ENCODE peak calls at places on chromosomes 5 and 9, in four cellular contexts. D is fibroblast of mammary gland, X is pancreas, P is neural progenitor cell. B is an unnamed sample.

GRCh38 chr5:39846144-39846543 is 421.4 kb upstream of the DAB2 start:
- DNase-seq in D (no peak), X (no peak), P (no peak), B (no peak)

GRCh38 chr9:86974421-86974820 is 27.1 kb upstream of the GAS1 start:
- DNase-seq in D (peak; percentile 84), X (no peak), P (no peak), B (no peak)

GRCh38 chr5:20335978-20336377 is 348.0 kb upstream of the CDH18 start:
- DNase-seq in D (no peak), X (no peak), P (peak; percentile 3), B (peak; percentile 2)

GRCh38 chr9:132881826-132882225 is 3.1 kb downstream of the SPACA9 start:
- DNase-seq in D (no peak), X (no peak), P (no peak), B (no peak)

GRCh38 chr5:36152324-36153298 is 700 bp downstream of the SKP2 start:
- DNase-seq in D (peak; percentile 28), X (no peak), P (peak; percentile 34), B (peak; percentile 35)

GRCh38 chr5:8184455-8185063 is 315.6 kb downstream of the MTRR start:
- DNase-seq in D (peak; percentile 10), X (peak; percentile 72), P (peak; percentile 70), B (peak; percentile 19)

GRCh38 chr9:130555968-130556367 is 23.4 kb upstream of the FUBP3 start:
- DNase-seq in D (peak; percentile 40), X (no peak), P (no peak), B (peak; percentile 24)

GRCh38 chr9:106481003-106481614 is 381.9 kb upstream of the ZNF462 start:
- DNase-seq in D (peak; percentile 15), X (no peak), P (no peak), B (no peak)

GRCh38 chr9:28024616-28025147 is 451.4 kb upstream of the C9orf72 start:
- DNase-seq in D (no peak), X (no peak), P (no peak), B (no peak)

GRCh38 chr5:139651502-139651862 is 3.3 kb downstream of the CXXC5 start:
- DNase-seq in D (peak; percentile 46), X (no peak), P (peak; percentile 34), B (no peak)

GRCh38 chr9:1708215-1708614 is 306.9 kb upstream of the SMARCA2 start:
- DNase-seq in D (no peak), X (no peak), P (no peak), B (no peak)

GRCh38 chr5:57445715-57446037 is 36.9 kb downstream of the ACTBL2 start:
- DNase-seq in D (peak; percentile 75), X (no peak), P (no peak), B (no peak)

GRCh38 chr9:136088939-136089696 is 6.0 kb downstream of the NACC2 start:
- DNase-seq in D (no peak), X (peak; percentile 24), P (peak; percentile 1), B (no peak)

GRCh38 chr9:71680189-71680983 is 87.9 kb downstream of the CEMIP2 start:
- DNase-seq in D (peak; percentile 55), X (no peak), P (no peak), B (peak; percentile 70)

GRCh38 chr9:135440620-135441019 is 39.0 kb upstream of the PPP1R26 start:
- DNase-seq in D (no peak), X (no peak), P (no peak), B (no peak)

GRCh38 chr9:98584059-98584458 is 124.7 kb downstream of the GABBR2 start:
- DNase-seq in D (no peak), X (no peak), P (no peak), B (no peak)

GRCh38 chr5:65946198-65946745 is 19.9 kb downstream of the ERBIN start:
- DNase-seq in D (peak; percentile 55), X (no peak), P (no peak), B (no peak)
- H3K4me3 ChIP-seq in D (no peak overlapping the region), X (no peak overlapping the region), P (no peak overlapping the region), B (no peak overlapping the region)

DNA sequence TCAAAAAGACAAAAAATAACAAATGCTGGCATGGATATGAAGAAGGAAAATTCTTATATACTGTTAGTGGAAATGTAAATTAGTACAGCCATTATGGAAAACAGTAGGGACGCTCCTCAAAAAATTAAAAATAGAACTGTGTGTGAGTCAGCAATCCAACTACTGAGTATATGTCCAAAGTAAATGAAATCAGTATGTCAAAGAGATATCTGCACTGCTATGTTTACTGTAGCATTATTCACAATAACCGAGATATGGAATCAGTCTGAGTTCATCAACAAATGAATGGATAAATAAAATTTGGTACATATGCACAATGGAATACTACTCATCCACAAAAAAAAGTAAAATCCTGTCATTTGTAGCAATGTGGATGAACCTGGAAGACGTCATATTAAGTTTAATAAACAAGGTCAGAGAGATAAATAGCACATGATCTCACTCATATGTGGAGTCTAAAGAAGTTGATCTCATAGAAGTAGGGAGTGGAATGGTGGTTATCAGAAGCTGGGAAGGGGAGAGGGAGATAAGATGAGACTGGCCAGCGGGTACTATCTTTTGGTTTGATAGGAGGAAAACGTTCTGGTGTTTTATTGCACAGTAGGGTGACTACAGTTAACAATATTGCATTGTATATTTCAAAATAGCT is 16.7 kb upstream of the SHC3 start:
- DNase-seq in D (no peak), X (no peak), P (no peak), B (no peak)
- H3K4me3 ChIP-seq in D (no peak overlapping the region), X (no peak overlapping the region), P (no peak overlapping the region), B (no peak overlapping the region)

GRCh38 chr5:113122053-113122452 is 145.5 kb downstream of the DCP2 start:
- DNase-seq in D (peak; percentile 99), X (no peak), P (no peak), B (peak; percentile 93)
- H3K4me3 ChIP-seq in D (no peak overlapping the region), X (no peak overlapping the region), P (no peak overlapping the region), B (no peak overlapping the region)

DNA sequence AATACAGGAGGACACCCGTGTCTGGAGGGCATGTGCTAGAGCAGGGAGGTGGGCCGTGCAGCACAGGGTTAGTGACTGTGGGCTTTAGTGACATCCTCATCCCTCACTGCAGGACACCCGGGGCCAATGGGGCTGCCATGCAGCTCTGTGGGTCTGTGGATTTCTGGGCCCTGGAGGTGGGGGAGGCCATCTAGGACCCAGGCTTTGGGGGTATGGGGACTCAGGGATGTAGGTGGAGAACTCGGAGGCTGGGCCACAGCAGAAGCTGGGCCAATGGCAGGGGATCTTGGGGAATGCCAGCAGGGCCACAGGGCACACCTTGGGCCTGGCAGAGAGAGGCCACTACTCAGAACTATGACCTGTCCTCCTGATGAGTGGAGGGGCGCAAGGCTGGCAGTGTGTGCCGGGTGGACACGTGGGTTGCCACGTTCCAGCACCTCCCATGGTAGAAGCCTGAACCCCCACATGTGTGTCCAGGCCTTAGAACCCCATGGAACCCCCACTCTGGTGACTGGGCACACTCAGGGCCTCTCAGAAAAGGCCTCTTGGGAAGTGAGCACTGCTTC is 23.2 kb downstream of the ZDHHC11B start:
- DNase-seq in D (no peak), X (peak; percentile 42), P (no peak), B (no peak)
- H3K4me3 ChIP-seq in D (no peak overlapping the region), X (no peak overlapping the region), P (no peak overlapping the region), B (no peak overlapping the region)

GRCh38 chr5:181189363-181189961 is 15.5 kb downstream of the TRIM7 start:
- DNase-seq in D (peak; percentile 36), X (peak; percentile 57), P (peak; percentile 52), B (peak; percentile 53)
- H3K4me3 ChIP-seq in D (peak overlapping the region; percentile 87), X (peak overlapping the region; percentile 85), P (peak overlapping the region; percentile 88), B (peak overlapping the region; percentile 82)

B was measured in fibroblast of pulmonary artery.